ENCODE peak calls at places on chromosomes 12 and 14, in four cellular contexts. One of them, this sample, is unnamed.

GRCh38 chr14:57982802-57983201 is 116.9 kb upstream of the SLC35F4 start:
- DNase-seq in HepG2: no peak
- DNase-seq in A549: no peak
- DNase-seq in GM12878: no peak
- DNase-seq in this sample: no peak

GRCh38 chr12:87406926-87407325 is 622.3 kb downstream of the C12orf50 start:
- DNase-seq in HepG2: no peak
- DNase-seq in A549: no peak
- DNase-seq in GM12878: no peak
- DNase-seq in this sample: no peak

GRCh38 chr14:96797943-96798349 is 764 bp downstream of the VRK1 start:
- DNase-seq in HepG2: peak
- DNase-seq in A549: peak
- DNase-seq in GM12878: no peak
- DNase-seq in this sample: no peak

GRCh38 chr12:6700646-6701051 is at the start of gene PIANP:
- DNase-seq in HepG2: no peak
- DNase-seq in A549: peak
- DNase-seq in GM12878: no peak
- DNase-seq in this sample: peak

GRCh38 chr14:91354979-91355685 is 62.5 kb downstream of the CCDC88C start:
- DNase-seq in HepG2: no peak
- DNase-seq in A549: peak
- DNase-seq in GM12878: no peak
- DNase-seq in this sample: peak

GRCh38 chr12:27193854-27194544 is 50.1 kb upstream of the STK38L start:
- DNase-seq in HepG2: no peak
- DNase-seq in A549: no peak
- DNase-seq in GM12878: no peak
- DNase-seq in this sample: no peak

GRCh38 chr12:15754233-15754632 is 35.0 kb downstream of the EPS8 start:
- DNase-seq in HepG2: no peak
- DNase-seq in A549: no peak
- DNase-seq in GM12878: no peak
- DNase-seq in this sample: no peak

GRCh38 chr12:65868133-65868705 is 43.9 kb downstream of the HMGA2 start:
- DNase-seq in HepG2: no peak
- DNase-seq in A549: no peak
- DNase-seq in GM12878: no peak
- DNase-seq in this sample: peak

GRCh38 chr14:103091041-103091882 is 3.3 kb upstream of the EXOC3L4 start:
- DNase-seq in HepG2: no peak
- DNase-seq in A549: peak
- DNase-seq in GM12878: no peak
- DNase-seq in this sample: peak

GRCh38 chr14:89443002-89443660 is 26.1 kb upstream of the FOXN3 start:
- DNase-seq in HepG2: no peak
- DNase-seq in A549: no peak
- DNase-seq in GM12878: no peak
- DNase-seq in this sample: no peak

GRCh38 chr12:50786498-50787231 is 22.8 kb downstream of the ATF1 start:
- DNase-seq in HepG2: peak
- DNase-seq in A549: peak
- DNase-seq in GM12878: no peak
- DNase-seq in this sample: no peak

GRCh38 chr14:51869426-51870113 is 9.2 kb downstream of the GNG2 start:
- DNase-seq in HepG2: no peak
- DNase-seq in A549: no peak
- DNase-seq in GM12878: no peak
- DNase-seq in this sample: no peak
- TF ChIP-seq RAD21 in HepG2: no peak
- TF ChIP-seq RAD21 in A549: no peak
- TF ChIP-seq RAD21 in GM12878: no peak
- TF ChIP-seq RAD21 in this sample: no peak

DNA sequence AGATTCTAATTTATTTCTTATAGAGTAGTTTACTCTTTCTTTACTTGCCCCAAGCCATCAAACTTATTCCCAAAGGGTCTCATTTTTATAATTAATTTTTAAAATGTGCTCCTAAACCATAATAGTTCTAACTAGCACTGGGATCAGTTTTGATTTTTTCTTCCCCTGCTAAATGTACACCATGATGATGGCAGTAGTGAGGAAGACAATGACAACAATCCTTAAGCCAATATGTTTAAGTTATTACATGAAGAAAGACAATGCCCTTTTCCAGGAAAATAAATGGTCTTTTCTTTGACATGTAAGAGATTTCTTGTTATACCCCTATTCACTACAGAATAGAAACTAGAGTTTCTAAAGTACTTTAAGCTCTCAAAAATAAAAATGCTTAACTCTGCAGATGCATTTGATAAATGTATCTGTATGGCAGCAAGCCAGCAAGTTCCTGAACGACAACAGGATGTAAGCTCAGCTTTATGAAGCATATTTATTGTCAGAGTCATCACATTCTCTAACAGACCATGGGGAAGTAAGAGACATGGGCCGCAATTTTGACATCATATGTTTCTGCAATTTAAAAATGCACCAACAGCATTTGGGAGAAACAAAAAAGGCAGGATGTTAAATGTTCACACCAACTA is 36.0 kb upstream of the SNX6 start:
- DNase-seq in HepG2: no peak
- DNase-seq in A549: no peak
- DNase-seq in GM12878: no peak
- DNase-seq in this sample: peak
- TF ChIP-seq CHD4 in HepG2: no peak
- TF ChIP-seq CHD4 in A549: no peak
- TF ChIP-seq CHD4 in GM12878: no peak
- TF ChIP-seq CHD4 in this sample: no peak

GRCh38 chr12:131500564-131500963 is 210.3 kb upstream of the SFSWAP start:
- DNase-seq in HepG2: no peak
- DNase-seq in A549: no peak
- DNase-seq in GM12878: no peak
- DNase-seq in this sample: no peak
- TF ChIP-seq RAD21 in HepG2: no peak
- TF ChIP-seq RAD21 in A549: no peak
- TF ChIP-seq RAD21 in GM12878: no peak
- TF ChIP-seq RAD21 in this sample: no peak

DNA sequence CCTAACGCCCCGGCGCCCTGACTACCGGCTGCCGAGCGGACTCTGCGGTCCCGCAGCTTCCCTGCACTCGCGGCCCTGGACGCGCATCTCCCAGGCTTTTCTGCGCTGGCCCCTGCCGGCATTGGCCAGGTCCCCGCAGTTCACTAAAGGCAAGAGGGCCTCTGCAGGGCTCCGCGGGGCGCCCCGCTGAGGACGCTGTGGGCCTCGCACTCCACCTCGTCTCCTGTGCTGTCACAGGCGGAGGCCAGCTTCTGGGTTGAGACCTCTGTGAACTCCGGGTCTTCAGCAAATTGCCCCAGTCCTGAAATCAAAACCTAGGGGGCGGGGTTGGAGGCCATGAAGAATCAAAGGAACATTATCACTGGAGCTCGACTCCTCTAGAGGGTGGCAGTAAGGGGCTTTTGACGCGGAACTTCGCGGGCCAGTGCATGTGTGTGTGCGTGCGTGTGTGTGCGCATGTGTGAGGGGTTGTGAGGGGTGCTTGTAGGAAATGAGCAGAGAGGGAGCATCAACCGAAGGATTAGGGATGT is 68.5 kb upstream of the CAPRIN2 start:
- DNase-seq in HepG2: no peak
- DNase-seq in A549: no peak
- DNase-seq in GM12878: no peak
- DNase-seq in this sample: no peak
- TF ChIP-seq CHD4 in HepG2: no peak
- TF ChIP-seq CHD4 in A549: no peak
- TF ChIP-seq CHD4 in GM12878: no peak
- TF ChIP-seq CHD4 in this sample: no peak

GRCh38 chr14:20680363-20680762 is 4.0 kb upstream of the RNASE4 start:
- DNase-seq in HepG2: no peak
- DNase-seq in A549: no peak
- DNase-seq in GM12878: no peak
- DNase-seq in this sample: no peak
- TF ChIP-seq RAD21 in HepG2: no peak
- TF ChIP-seq RAD21 in A549: no peak
- TF ChIP-seq RAD21 in GM12878: no peak
- TF ChIP-seq RAD21 in this sample: no peak